ENCODE peak calls at places on chromosomes 6 and 20, in ten cellular contexts. B, E, L, M, I, Q, G, Z, S and J are unnamed samples.

GRCh38 chr6:38396209-38396608 is 243.5 kb downstream of the BTBD9 start:
- DNase-seq in B (no peak), E (no peak), L (no peak), M (no peak), I (no peak), Q (no peak), G (no peak), Z (no peak), S (no peak), J (no peak)

GRCh38 chr6:5878792-5879191 is 127.9 kb downstream of the NRN1 start:
- DNase-seq in B (peak), E (no peak), L (no peak), M (no peak), I (no peak), Q (no peak), G (no peak), Z (no peak), S (no peak), J (no peak)

GRCh38 chr20:46327557-46327956 is 19.3 kb upstream of the CDH22 start:
- DNase-seq in B (no peak), E (no peak), L (no peak), M (no peak), I (no peak), Q (no peak), G (no peak), Z (no peak), S (no peak), J (no peak)

GRCh38 chr20:50516180-50516934 is 6.2 kb downstream of the PTPN1 start:
- DNase-seq in B (peak), E (no peak), L (no peak), M (no peak), I (no peak), Q (no peak), G (no peak), Z (no peak), S (no peak), J (no peak)

GRCh38 chr20:5353624-5354496 is 37.1 kb upstream of the PROKR2 start:
- DNase-seq in B (peak), E (peak), L (no peak), M (no peak), I (no peak), Q (no peak), G (no peak), Z (no peak), S (no peak), J (no peak)

GRCh38 chr20:46642944-46643343 is 8.3 kb downstream of the SLC13A3 start:
- DNase-seq in B (no peak), E (no peak), L (no peak), M (no peak), I (no peak), Q (no peak), G (no peak), Z (no peak), S (no peak), J (no peak)

GRCh38 chr20:61732511-61733210 is 333.0 kb downstream of the TAF4 start:
- DNase-seq in B (no peak), E (no peak), L (no peak), M (no peak), I (no peak), Q (no peak), G (no peak), Z (no peak), S (no peak), J (peak)

GRCh38 chr20:2217857-2218529 is 77.8 kb upstream of the TGM3 start:
- DNase-seq in B (peak), E (no peak), L (no peak), M (no peak), I (peak), Q (no peak), G (no peak), Z (no peak), S (no peak), J (no peak)

GRCh38 chr20:21147593-21147992 is 21.7 kb downstream of the KIZ start:
- DNase-seq in B (peak), E (no peak), L (no peak), M (no peak), I (no peak), Q (no peak), G (no peak), Z (no peak), S (no peak), J (no peak)

GRCh38 chr6:116500969-116501433 is 10.4 kb upstream of the CALHM5 start:
- DNase-seq in B (no peak), E (peak), L (no peak), M (no peak), I (no peak), Q (no peak), G (no peak), Z (no peak), S (no peak), J (no peak)

GRCh38 chr6:35327349-35328027 is 14.9 kb upstream of the PPARD start:
- DNase-seq in B (peak), E (peak), L (peak), M (peak), I (peak), Q (no peak), G (peak), Z (peak), S (peak), J (peak)

GRCh38 chr6:75118925-75119515 is 86.8 kb downstream of the COL12A1 start:
- DNase-seq in B (no peak), E (no peak), L (no peak), M (no peak), I (no peak), Q (no peak), G (no peak), Z (no peak), S (no peak), J (no peak)

GRCh38 chr6:42050897-42051653 is 751 bp downstream of the TAF8 start:
- DNase-seq in B (no peak), E (peak), L (no peak), M (no peak), I (no peak), Q (no peak), G (no peak), Z (no peak), S (no peak), J (no peak)

GRCh38 chr20:61345656-61346055 is 93.6 kb downstream of the CDH4 start:
- DNase-seq in B (no peak), E (no peak), L (no peak), M (no peak), I (no peak), Q (no peak), G (no peak), Z (no peak), S (no peak), J (no peak)

GRCh38 chr6:37083243-37084138 is 78.0 kb downstream of the FGD2 start:
- DNase-seq in B (peak), E (peak), L (peak), M (no peak), I (no peak), Q (no peak), G (peak), Z (no peak), S (no peak), J (peak)

GRCh38 chr6:47509937-47510336 is 32.3 kb downstream of the CD2AP start:
- DNase-seq in B (no peak), E (no peak), L (no peak), M (no peak), I (no peak), Q (no peak), G (no peak), Z (no peak), S (no peak), J (no peak)

GRCh38 chr20:43558412-43559146 is at the start of gene SGK2:
- DNase-seq in B (no peak), E (no peak), L (no peak), M (no peak), I (no peak), Q (peak), G (no peak), Z (no peak), S (no peak), J (no peak)

GRCh38 chr6:98905759-98906158 is 42.0 kb downstream of the FBXL4 start:
- DNase-seq in B (no peak), E (no peak), L (no peak), M (no peak), I (no peak), Q (no peak), G (no peak), Z (no peak), S (no peak), J (no peak)

GRCh38 chr6:166106076-166106686 is 61.5 kb downstream of the TBXT start:
- DNase-seq in B (peak), E (peak), L (peak), M (peak), I (peak), Q (peak), G (peak), Z (peak), S (peak), J (peak)

GRCh38 chr6:150857062-150857905 is 8.2 kb upstream of the MTHFD1L start:
- DNase-seq in B (peak), E (peak), L (no peak), M (no peak), I (no peak), Q (no peak), G (peak), Z (no peak), S (no peak), J (no peak)